ENCODE peak calls at places on chromosomes 7 and 10, in eight cellular contexts. B is adrenal gland, C is breast epithelium, Q is endothelial cell of umbilical vein, O is K562, W is gastrocnemius medialis, M is A549, V is NB4. N is an unnamed sample.

GRCh38 chr7:65926588-65926987 is 53.7 kb downstream of the VKORC1L1 start:
- DNase-seq in C (no peak), Q (no peak), O (no peak), V (no peak), W (no peak), B (no peak), M (no peak), N (no peak)

GRCh38 chr7:101166909-101167644 is 1.7 kb upstream of the VGF start:
- DNase-seq in B (no peak), M (no peak), W (no peak), Q (no peak), C (no peak), O (peak), V (no peak), N (no peak)

GRCh38 chr7:84824057-84824651 is 362.7 kb downstream of the SEMA3D start:
- DNase-seq in C (no peak), W (no peak), O (peak), V (no peak), M (no peak), B (no peak), Q (no peak), N (no peak)

GRCh38 chr7:55515569-55516279 is 56.6 kb downstream of the VOPP1 start:
- DNase-seq in C (no peak), V (no peak), M (no peak), B (no peak), W (peak), Q (no peak), O (no peak), N (no peak)

GRCh38 chr10:69392481-69393000 is 24.2 kb downstream of the TACR2 start:
- DNase-seq in B (peak), O (peak), Q (peak), M (peak), C (peak), W (peak), V (peak), N (peak)

GRCh38 chr10:58189269-58189668 is 78.4 kb downstream of the IPMK start:
- DNase-seq in B (no peak), C (no peak), V (peak), O (peak), Q (no peak), M (no peak), W (peak), N (no peak)

GRCh38 chr7:12133865-12134264 is 77.2 kb upstream of the TMEM106B start:
- DNase-seq in Q (no peak), V (no peak), B (no peak), W (no peak), O (no peak), M (no peak), C (no peak), N (no peak)

GRCh38 chr10:7744307-7744706 is 41.2 kb downstream of the ITIH2 start:
- DNase-seq in C (no peak), B (no peak), O (no peak), V (no peak), Q (no peak), W (no peak), M (no peak), N (no peak)

DNA sequence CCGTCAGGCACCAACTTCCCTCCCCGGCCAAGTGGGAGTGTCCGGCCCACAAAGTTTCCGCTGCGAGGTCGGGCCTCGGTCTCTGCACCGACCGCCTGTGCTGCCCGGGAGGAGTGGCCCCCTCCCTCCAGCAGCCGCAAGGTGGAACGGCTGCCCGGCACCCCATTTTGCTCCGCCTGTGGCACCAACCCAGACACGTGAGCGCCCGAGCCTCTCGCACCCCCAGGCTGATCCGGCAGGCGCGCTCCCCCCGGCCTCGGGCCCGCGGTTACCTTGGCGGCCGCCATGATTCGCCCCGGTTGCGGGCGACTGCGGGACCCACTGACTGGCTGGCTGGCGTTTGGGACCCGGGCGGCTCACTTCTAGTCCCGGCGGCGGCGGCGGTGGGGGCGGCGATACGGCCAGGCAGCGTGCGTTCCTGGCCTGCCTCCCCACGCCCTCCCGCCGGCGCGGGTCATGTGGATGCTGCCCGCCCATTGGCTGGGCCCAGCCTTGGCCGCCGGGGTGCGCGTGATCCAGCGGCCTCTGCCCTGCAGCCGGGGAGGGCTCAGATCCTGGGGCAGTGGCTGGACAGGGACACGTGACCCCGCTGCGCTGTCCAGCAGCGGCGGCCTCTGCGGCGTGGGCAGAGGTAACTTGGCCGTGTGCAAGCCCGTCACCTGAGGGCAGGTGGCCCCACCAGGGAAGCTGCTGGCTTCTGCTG is at the start of gene SLC25A13:
- DNase-seq in W (peak), B (peak), Q (peak), O (peak), C (peak), V (peak), M (peak), N (peak)
- TF ChIP-seq POLR2A in W (peak), B (peak), Q (peak), O (peak), C (no peak), V (peak), M (peak), N (peak)

GRCh38 chr10:44978570-44979280 is at the start of gene DEPP1:
- DNase-seq in Q (peak), W (peak), O (peak), M (peak), B (peak), V (no peak), C (peak), N (peak)
- TF ChIP-seq POLR2A in Q (peak), W (peak), O (peak), M (peak), B (peak), V (no peak), C (peak), N (peak)

GRCh38 chr10:30355601-30356000 is 6.5 kb upstream of the MTPAP start:
- DNase-seq in W (no peak), C (no peak), M (no peak), Q (no peak), B (no peak), O (no peak), V (no peak), N (no peak)
- TF ChIP-seq POLR2A in W (no peak), C (no peak), M (no peak), Q (no peak), B (no peak), O (no peak), V (no peak), N (no peak)

GRCh38 chr10:3499120-3499519 is 285.9 kb downstream of the KLF6 start:
- DNase-seq in B (no peak), Q (no peak), O (no peak), W (no peak), M (no peak), C (no peak), V (no peak), N (no peak)

GRCh38 chr10:3500408-3500856 is 284.6 kb downstream of the KLF6 start:
- DNase-seq in B (peak), V (no peak), C (peak), W (peak), M (peak), Q (no peak), O (no peak), N (no peak)

GRCh38 chr10:3503299-3503698 is 281.7 kb downstream of the KLF6 start:
- DNase-seq in C (no peak), B (no peak), V (no peak), O (no peak), Q (no peak), M (no peak), W (no peak), N (no peak)

GRCh38 chr10:3497581-3497980 is 287.4 kb downstream of the KLF6 start:
- DNase-seq in M (no peak), V (no peak), B (no peak), O (no peak), Q (no peak), C (no peak), W (no peak), N (no peak)

GRCh38 chr10:3502606-3503005 is 282.4 kb downstream of the KLF6 start:
- DNase-seq in W (no peak), C (no peak), M (no peak), V (no peak), Q (no peak), O (no peak), B (no peak), N (no peak)
- TF ChIP-seq POLR2A in W (no peak), C (no peak), M (no peak), V (no peak), Q (no peak), O (no peak), B (no peak), N (no peak)